ENCODE peak calls at places on chromosomes 7 and 10, in eight cellular contexts. P is GM20000; G is activated T-helper 1 cell treated with anti-CD3 and anti-CD28 coated beads, Interleukin-2, amount 50 U/mL, for 16 hours; L is left ventricle myocardium superior; D is NCI-H1417; V is activated T-cell treated with anti-CD3 and anti-CD28 coated beads for 48 hours; Q is effector memory CD8-positive, alpha-beta T cell; C is fibroblast of villous mesenchyme. J is an unnamed sample.

GRCh38 chr7:125934965-125935364 is 1005.3 kb upstream of the POT1 start:
- DNase-seq in P (no peak), G (no peak), L (no peak), D (no peak), V (no peak), Q (no peak), C (no peak), J (no peak)

GRCh38 chr10:110430369-110431273 is 67.1 kb upstream of the DUSP5 start:
- DNase-seq in P (no peak), G (no peak), L (no peak), D (no peak), V (no peak), Q (no peak), C (peak), J (no peak)

GRCh38 chr10:125003146-125003900 is 61.4 kb downstream of the ZRANB1 start:
- DNase-seq in P (no peak), G (no peak), L (no peak), D (no peak), V (no peak), Q (no peak), C (no peak), J (no peak)

GRCh38 chr7:74312418-74313021 is 23.3 kb downstream of the CLIP2 start:
- DNase-seq in P (no peak), G (no peak), L (peak), D (no peak), V (no peak), Q (no peak), C (no peak), J (no peak)

GRCh38 chr10:114343623-114344306 is 60.5 kb downstream of the AFAP1L2 start:
- DNase-seq in P (no peak), G (no peak), L (no peak), D (peak), V (no peak), Q (no peak), C (no peak), J (no peak)

GRCh38 chr10:86179143-86179505 is 187.5 kb downstream of the GRID1 start:
- DNase-seq in P (no peak), G (no peak), L (no peak), D (no peak), V (no peak), Q (no peak), C (no peak), J (no peak)

GRCh38 chr10:100570518-100570865 is 34.7 kb downstream of the HIF1AN start:
- DNase-seq in P (no peak), G (no peak), L (no peak), D (no peak), V (no peak), Q (no peak), C (no peak), J (no peak)

GRCh38 chr7:20310963-20311742 is 19.5 kb upstream of the ITGB8 start:
- DNase-seq in P (no peak), G (no peak), L (no peak), D (peak), V (no peak), Q (no peak), C (peak), J (no peak)

GRCh38 chr10:63521389-63522128 is at the start of gene REEP3:
- DNase-seq in P (peak), G (peak), L (peak), D (peak), V (peak), Q (peak), C (peak), J (peak)

GRCh38 chr7:141362580-141363435 is 188.4 kb upstream of the AGK start:
- DNase-seq in P (no peak), G (no peak), L (no peak), D (no peak), V (no peak), Q (no peak), C (peak), J (no peak)

GRCh38 chr7:158085741-158086695 is 501.6 kb downstream of the PTPRN2 start:
- DNase-seq in P (no peak), G (no peak), L (no peak), D (peak), V (no peak), Q (no peak), C (no peak), J (no peak)